ENCODE peak calls at places on chromosomes 16 and 17, in six cellular contexts. M is heart right ventricle, E is PC-3, V is Panc1, G is DND-41, K is right lobe of liver. B is an unnamed sample.

GRCh38 chr16:58111331-58111627 is 17.9 kb downstream of the CFAP20 start:
- ATAC-seq in M (no peak), E (no peak), V (no peak), G (peak; percentile 32), K (no peak), B (no peak)

GRCh38 chr16:14198603-14199002 is 127.5 kb downstream of the MRTFB start:
- ATAC-seq in M (no peak), E (no peak), V (no peak), G (no peak), K (no peak), B (no peak)

GRCh38 chr16:89122322-89122831 is 28.7 kb downstream of the ACSF3 start:
- ATAC-seq in M (no peak), E (no peak), V (no peak), G (no peak), K (no peak), B (no peak)

GRCh38 chr17:43834106-43834505 is 1.2 kb upstream of the MPP3 start:
- ATAC-seq in M (no peak), E (no peak), V (no peak), G (no peak), K (no peak), B (peak; percentile 63)

GRCh38 chr17:79840204-79840988 is 1.2 kb upstream of the CBX4 start:
- ATAC-seq in M (no peak), E (no peak), V (no peak), G (no peak), K (no peak), B (no peak)

GRCh38 chr16:12336158-12336557 is 359.6 kb downstream of the SNX29 start:
- ATAC-seq in M (peak; percentile 84), E (no peak), V (no peak), G (no peak), K (no peak), B (no peak)

GRCh38 chr16:22627043-22627442 is 116.4 kb downstream of the NPIPB5 start:
- ATAC-seq in M (no peak), E (no peak), V (no peak), G (no peak), K (no peak), B (no peak)

GRCh38 chr17:6969323-6969726 is 26.5 kb upstream of the ALOX12 start:
- ATAC-seq in M (no peak), E (no peak), V (no peak), G (no peak), K (no peak), B (no peak)

GRCh38 chr17:60740584-60740983 is 62.9 kb downstream of the BCAS3 start:
- ATAC-seq in M (no peak), E (no peak), V (no peak), G (no peak), K (no peak), B (no peak)

GRCh38 chr17:64092111-64092510 is 37.8 kb downstream of the ERN1 start:
- ATAC-seq in M (no peak), E (no peak), V (no peak), G (no peak), K (no peak), B (no peak)

GRCh38 chr16:81997738-81998137 is 13.5 kb downstream of the SDR42E1 start:
- ATAC-seq in M (no peak), E (peak; percentile 51), V (peak; percentile 64), G (no peak), K (peak; percentile 44), B (peak; percentile 71)

GRCh38 chr17:18101828-18102227 is 6.7 kb upstream of the MYO15A start:
- ATAC-seq in M (no peak), E (no peak), V (no peak), G (no peak), K (peak; percentile 2), B (no peak)

GRCh38 chr17:76461765-76462555 is 5.4 kb upstream of the AANAT start:
- ATAC-seq in M (no peak), E (no peak), V (peak; percentile 2), G (no peak), K (no peak), B (no peak)

GRCh38 chr17:39736319-39737165 is 1.2 kb upstream of the GRB7 start:
- ATAC-seq in M (no peak), E (no peak), V (no peak), G (no peak), K (no peak), B (no peak)

GRCh38 chr16:89506791-89507191 is 1.4 kb upstream of the SPG7 start:
- ATAC-seq in M (no peak), E (no peak), V (no peak), G (no peak), K (no peak), B (no peak)

GRCh38 chr17:81444610-81445339 is 49.5 kb downstream of the BAHCC1 start:
- ATAC-seq in M (no peak), E (no peak), V (no peak), G (no peak), K (no peak), B (no peak)

GRCh38 chr17:21296097-21297025 is 11.8 kb downstream of the MAP2K3 start:
- ATAC-seq in M (peak; percentile 10), E (peak; percentile 28), V (peak; percentile 22), G (peak; percentile 13), K (peak; percentile 58), B (no peak)

GRCh38 chr16:48526958-48527331 is 83.0 kb downstream of the N4BP1 start:
- ATAC-seq in M (no peak), E (no peak), V (no peak), G (no peak), K (no peak), B (no peak)

GRCh38 chr17:12850996-12851395 is 61.7 kb downstream of the ARHGAP44 start:
- ATAC-seq in M (no peak), E (no peak), V (no peak), G (no peak), K (no peak), B (no peak)

GRCh38 chr17:12851901-12852435 is 62.7 kb downstream of the ARHGAP44 start:
- ATAC-seq in M (no peak), E (no peak), V (no peak), G (no peak), K (no peak), B (no peak)

GRCh38 chr17:12856451-12856850 is 67.2 kb downstream of the ARHGAP44 start:
- ATAC-seq in M (no peak), E (no peak), V (no peak), G (no peak), K (no peak), B (no peak)

GRCh38 chr17:12857592-12857991 is 68.3 kb downstream of the ARHGAP44 start:
- ATAC-seq in M (no peak), E (no peak), V (no peak), G (no peak), K (no peak), B (no peak)

DNA sequence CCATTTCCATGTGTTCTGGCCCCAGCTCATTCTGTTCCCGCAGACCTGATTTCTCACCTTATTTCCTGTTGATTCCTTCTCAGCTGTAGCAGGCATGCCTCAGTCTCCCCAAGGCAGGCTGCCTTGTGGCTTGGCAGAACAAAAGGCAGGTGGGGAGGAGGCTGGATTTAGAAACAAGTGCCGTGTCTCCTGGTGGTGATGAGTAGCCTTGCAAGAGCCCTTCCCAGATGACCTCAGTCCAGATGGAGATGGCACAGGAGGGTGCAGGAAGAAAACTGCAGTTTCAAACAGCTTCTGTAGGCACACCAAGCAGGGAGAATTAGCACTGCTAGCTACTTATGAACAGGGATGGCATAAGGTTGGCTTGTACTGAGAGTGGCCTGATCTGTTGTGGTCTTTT is 64.6 kb downstream of the ARHGAP44 start:
- ATAC-seq in M (no peak), E (no peak), V (no peak), G (no peak), K (no peak), B (no peak)
- H3K27ac ChIP-seq in M (no peak overlapping the region), E (no peak overlapping the region), V (no peak overlapping the region), G (no peak overlapping the region), K (no peak overlapping the region), B (no peak overlapping the region)

GRCh38 chr17:16463341-16464000 is 28.5 kb downstream of the LRRC75A start:
- ATAC-seq in M (peak; percentile 76), E (peak; percentile 59), V (peak; percentile 78), G (no peak), K (no peak), B (peak; percentile 20)

GRCh38 chr17:16464001-16464640 is 27.9 kb downstream of the LRRC75A start:
- ATAC-seq in M (no peak), E (no peak), V (no peak), G (no peak), K (no peak), B (no peak)

GRCh38 chr17:16466407-16466806 is 25.6 kb downstream of the LRRC75A start:
- ATAC-seq in M (no peak), E (no peak), V (no peak), G (no peak), K (no peak), B (no peak)

GRCh38 chr17:16465861-16466338 is 26.1 kb downstream of the LRRC75A start:
- ATAC-seq in M (peak; percentile 18), E (no peak), V (no peak), G (no peak), K (no peak), B (peak; percentile 62)

GRCh38 chr17:16464641-16465312 is 27.2 kb downstream of the LRRC75A start:
- ATAC-seq in M (no peak), E (no peak), V (no peak), G (no peak), K (no peak), B (peak; percentile 11)
- H3K4me3 ChIP-seq in M (no peak overlapping the region), E (no peak overlapping the region), V (no peak overlapping the region), G (no peak overlapping the region), K (no peak overlapping the region), B (no peak overlapping the region)

GRCh38 chr17:32486701-32487459 is at the start of gene CDK5R1:
- ATAC-seq in M (peak; percentile 3), E (peak; percentile 59), V (peak; percentile 74), G (peak; percentile 64), K (peak; percentile 57), B (peak; percentile 79)
- H3K27ac ChIP-seq in M (peak within 1 kb of the TSS; percentile 71), E (no peak within 1 kb of the TSS), V (peak within 1 kb of the TSS; percentile 84), G (peak within 1 kb of the TSS; percentile 68), K (no peak within 1 kb of the TSS), B (peak within 1 kb of the TSS; percentile 87)

GRCh38 chr16:21275529-21275928 is 2.6 kb downstream of the CRYM start:
- ATAC-seq in M (no peak), E (no peak), V (no peak), G (no peak), K (no peak), B (no peak)

GRCh38 chr16:21277045-21277926 is 804 bp downstream of the CRYM start:
- ATAC-seq in M (peak; percentile 32), E (no peak), V (no peak), G (no peak), K (no peak), B (no peak)

GRCh38 chr16:21272253-21272652 is 5.8 kb downstream of the CRYM start:
- ATAC-seq in M (no peak), E (no peak), V (no peak), G (no peak), K (no peak), B (no peak)

GRCh38 chr16:21276090-21276489 is 2.0 kb downstream of the CRYM start:
- ATAC-seq in M (no peak), E (no peak), V (no peak), G (no peak), K (no peak), B (no peak)

DNA sequence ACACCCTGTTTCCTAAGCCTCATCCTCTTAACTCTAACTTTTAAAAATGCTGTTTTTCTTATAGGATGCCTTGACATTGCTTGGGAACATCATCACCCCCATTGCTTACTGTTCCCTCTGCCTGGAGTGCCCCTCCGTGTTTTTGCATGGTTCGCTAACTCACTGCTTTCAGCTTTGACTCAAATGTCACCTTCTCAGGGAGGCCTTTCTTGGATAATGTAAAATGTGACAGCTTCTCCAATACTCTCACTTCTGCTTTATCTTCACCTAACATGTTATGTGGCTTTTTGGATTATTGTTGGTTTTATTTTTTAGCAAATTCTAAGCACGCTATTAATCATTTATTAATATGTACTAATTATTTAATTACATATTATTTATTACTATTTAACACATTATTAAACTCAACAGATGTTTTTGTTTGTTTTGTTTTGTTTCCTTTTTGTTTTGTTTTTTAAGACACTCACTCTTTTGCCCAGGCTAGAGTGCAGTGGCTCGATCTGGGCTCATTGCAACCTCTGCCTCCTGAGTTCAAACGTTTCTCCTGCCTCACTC is 3.8 kb downstream of the CRYM start:
- ATAC-seq in M (no peak), E (no peak), V (no peak), G (no peak), K (no peak), B (no peak)
- H3K4me3 ChIP-seq in M (no peak overlapping the region), E (no peak overlapping the region), V (no peak overlapping the region), G (no peak overlapping the region), K (no peak overlapping the region), B (no peak overlapping the region)